ENCODE peak calls at places on chromosomes 3 and 15, in nine cellular contexts. Q, M, D, F, W, J, Z, R and I are unnamed samples.

GRCh38 chr3:130686833-130687232 is 59.8 kb downstream of the PIK3R4 start:
- DNase-seq in Q (no peak), M (no peak), D (no peak), F (no peak), W (no peak), J (no peak), Z (no peak), R (no peak), I (no peak)

GRCh38 chr3:179768080-179768479 is 115.2 kb downstream of the USP13 start:
- DNase-seq in Q (no peak), M (peak; percentile 61), D (no peak), F (peak; percentile 70), W (peak; percentile 63), J (peak; percentile 14), Z (peak; percentile 7), R (no peak), I (peak; percentile 74)

GRCh38 chr3:146469206-146470017 is at the start of gene PLSCR2:
- DNase-seq in Q (peak; percentile 85), M (no peak), D (peak; percentile 84), F (no peak), W (peak; percentile 22), J (peak; percentile 71), Z (peak; percentile 47), R (peak; percentile 51), I (no peak)

GRCh38 chr3:108603689-108604088 is 14.2 kb downstream of the DZIP3 start:
- DNase-seq in Q (no peak), M (no peak), D (no peak), F (no peak), W (no peak), J (no peak), Z (no peak), R (no peak), I (peak; percentile 16)

GRCh38 chr15:100090411-100090810 is 251.4 kb downstream of the ADAMTS17 start:
- DNase-seq in Q (no peak), M (no peak), D (no peak), F (no peak), W (no peak), J (no peak), Z (no peak), R (no peak), I (no peak)

GRCh38 chr3:101803152-101803782 is 24.3 kb downstream of the NXPE3 start:
- DNase-seq in Q (peak; percentile 67), M (peak; percentile 52), D (peak; percentile 21), F (peak; percentile 78), W (peak; percentile 40), J (peak; percentile 54), Z (peak; percentile 67), R (no peak), I (peak; percentile 62)

GRCh38 chr3:152295834-152296233 is 27.1 kb downstream of the MBNL1 start:
- DNase-seq in Q (no peak), M (no peak), D (no peak), F (no peak), W (no peak), J (no peak), Z (no peak), R (no peak), I (no peak)

GRCh38 chr3:191070762-191071365 is 128.2 kb upstream of the OSTN start:
- DNase-seq in Q (no peak), M (no peak), D (no peak), F (peak; percentile 3), W (no peak), J (no peak), Z (no peak), R (no peak), I (no peak)

GRCh38 chr3:45187597-45188210 is 38.4 kb downstream of the TMEM158 start:
- DNase-seq in Q (no peak), M (no peak), D (no peak), F (no peak), W (no peak), J (no peak), Z (no peak), R (no peak), I (no peak)

GRCh38 chr3:193831495-193832455 is 238.8 kb downstream of the OPA1 start:
- DNase-seq in Q (peak; percentile 60), M (no peak), D (no peak), F (no peak), W (no peak), J (no peak), Z (peak; percentile 39), R (no peak), I (no peak)

GRCh38 chr15:65115086-65115485 is at the start of gene UBAP1L:
- DNase-seq in Q (no peak), M (no peak), D (no peak), F (no peak), W (no peak), J (no peak), Z (no peak), R (no peak), I (peak; percentile 18)

GRCh38 chr3:185330238-185330637 is 32.7 kb upstream of the MAP3K13 start:
- DNase-seq in Q (no peak), M (no peak), D (peak; percentile 34), F (no peak), W (no peak), J (no peak), Z (peak; percentile 27), R (no peak), I (no peak)

GRCh38 chr15:80691575-80691974 is 3.5 kb upstream of the ABHD17C start:
- DNase-seq in Q (no peak), M (no peak), D (no peak), F (no peak), W (no peak), J (no peak), Z (no peak), R (no peak), I (no peak)

GRCh38 chr3:37814547-37814946 is 47.1 kb upstream of the CTDSPL start:
- DNase-seq in Q (peak; percentile 31), M (no peak), D (no peak), F (peak; percentile 15), W (no peak), J (peak; percentile 24), Z (no peak), R (no peak), I (peak; percentile 24)

GRCh38 chr15:25801586-25802284 is 61.4 kb downstream of the ATP10A start:
- DNase-seq in Q (no peak), M (no peak), D (no peak), F (no peak), W (no peak), J (no peak), Z (no peak), R (no peak), I (no peak)

GRCh38 chr3:145939431-145939830 is 221.6 kb downstream of the PLOD2 start:
- DNase-seq in Q (no peak), M (no peak), D (peak; percentile 7), F (no peak), W (no peak), J (no peak), Z (no peak), R (no peak), I (no peak)

GRCh38 chr3:194369522-194370279 is at the start of gene LRRC15:
- DNase-seq in Q (no peak), M (no peak), D (no peak), F (peak; percentile 79), W (peak; percentile 28), J (peak; percentile 35), Z (peak; percentile 81), R (no peak), I (peak; percentile 74)

GRCh38 chr3:141686477-141687280 is 51.4 kb upstream of the RNF7 start:
- DNase-seq in Q (no peak), M (peak; percentile 55), D (no peak), F (peak; percentile 69), W (no peak), J (no peak), Z (peak; percentile 86), R (peak; percentile 53), I (peak; percentile 13)

GRCh38 chr3:71416868-71417267 is 166.7 kb downstream of the FOXP1 start:
- DNase-seq in Q (no peak), M (peak; percentile 28), D (no peak), F (no peak), W (no peak), J (no peak), Z (no peak), R (no peak), I (no peak)
- TF ChIP-seq CTCF in Q (no peak), M (peak; percentile 35), D (no peak), F (peak; percentile 11), W (no peak), J (no peak), Z (no peak), R (no peak), I (no peak)

GRCh38 chr3:153970735-153971347 is 150.3 kb upstream of the ARHGEF26 start:
- DNase-seq in Q (no peak), M (no peak), D (no peak), F (peak; percentile 25), W (no peak), J (peak; percentile 4), Z (no peak), R (no peak), I (no peak)
- TF ChIP-seq CTCF in Q (peak; percentile 49), M (peak; percentile 29), D (no peak), F (peak; percentile 65), W (no peak), J (peak; percentile 43), Z (no peak), R (peak; percentile 61), I (no peak)

GRCh38 chr3:163327086-163327485 is 1751.2 kb downstream of the SI start:
- DNase-seq in Q (no peak), M (no peak), D (no peak), F (no peak), W (no peak), J (no peak), Z (no peak), R (no peak), I (no peak)

GRCh38 chr3:163328680-163329079 is 1749.6 kb downstream of the SI start:
- DNase-seq in Q (no peak), M (no peak), D (no peak), F (no peak), W (no peak), J (no peak), Z (no peak), R (no peak), I (no peak)
- TF ChIP-seq CTCF in Q (no peak), M (peak; percentile 31), D (no peak), F (no peak), W (no peak), J (no peak), Z (no peak), R (no peak), I (no peak)

GRCh38 chr15:66897971-66898370 is 167.4 kb upstream of the SMAD3 start:
- DNase-seq in Q (no peak), M (no peak), D (no peak), F (no peak), W (no peak), J (no peak), Z (no peak), R (no peak), I (no peak)

GRCh38 chr15:66899555-66900350 is 165.6 kb upstream of the SMAD3 start:
- DNase-seq in Q (no peak), M (peak; percentile 66), D (no peak), F (peak; percentile 69), W (no peak), J (no peak), Z (no peak), R (no peak), I (peak; percentile 78)

GRCh38 chr15:66900586-66901310 is 164.7 kb upstream of the SMAD3 start:
- DNase-seq in Q (no peak), M (no peak), D (no peak), F (no peak), W (no peak), J (no peak), Z (no peak), R (no peak), I (no peak)

GRCh38 chr15:66898656-66899402 is 166.6 kb upstream of the SMAD3 start:
- DNase-seq in Q (no peak), M (no peak), D (no peak), F (no peak), W (no peak), J (no peak), Z (no peak), R (no peak), I (no peak)

GRCh38 chr15:66901336-66902100 is 163.9 kb upstream of the SMAD3 start:
- DNase-seq in Q (no peak), M (no peak), D (no peak), F (peak; percentile 61), W (no peak), J (no peak), Z (no peak), R (no peak), I (peak; percentile 20)
- TF ChIP-seq CTCF in Q (no peak), M (no peak), D (no peak), F (no peak), W (no peak), J (no peak), Z (no peak), R (no peak), I (no peak)